ENCODE peak calls at places on chromosomes 4 and X, in six cellular contexts. W is CD8-positive, alpha-beta memory T cell; I is CD8-positive, alpha-beta T cell; Z is DMS153; F is HTR-8/SVneo; T is astrocyte of the spinal cord. A is an unnamed sample.

GRCh38 chrX:133685806-133686205 is 270.5 kb upstream of the GPC4 start:
- DNase-seq in W (no peak), I (no peak), Z (peak), F (no peak), T (no peak), A (no peak)

GRCh38 chr4:10730019-10730418 is 45.5 kb upstream of the CLNK start:
- DNase-seq in W (no peak), I (no peak), Z (no peak), F (no peak), T (no peak), A (no peak)

GRCh38 chr4:2296621-2297601 is 35.0 kb upstream of the MXD4 start:
- DNase-seq in W (no peak), I (no peak), Z (no peak), F (no peak), T (no peak), A (no peak)

GRCh38 chr4:119025916-119026661 is 109.5 kb upstream of the MYOZ2 start:
- DNase-seq in W (no peak), I (no peak), Z (no peak), F (no peak), T (peak), A (no peak)

GRCh38 chrX:145923376-145923775 is 105.7 kb downstream of the SLITRK2 start:
- DNase-seq in W (no peak), I (no peak), Z (no peak), F (no peak), T (no peak), A (no peak)

GRCh38 chr4:164536829-164537228 is 217.1 kb upstream of the SMIM31 start:
- DNase-seq in W (no peak), I (no peak), Z (no peak), F (peak), T (peak), A (peak)

GRCh38 chrX:68433981-68434299 is 645 bp upstream of the OPHN1 start:
- DNase-seq in W (no peak), I (no peak), Z (no peak), F (no peak), T (no peak), A (no peak)

GRCh38 chrX:133215017-133215416 is 3.1 kb downstream of the TFDP3 start:
- DNase-seq in W (no peak), I (no peak), Z (no peak), F (no peak), T (no peak), A (no peak)

GRCh38 chr4:94548571-94548970 is 96.8 kb downstream of the PDLIM5 start:
- DNase-seq in W (no peak), I (no peak), Z (no peak), F (peak), T (peak), A (no peak)

GRCh38 chr4:41177016-41177415 is 37.3 kb downstream of the APBB2 start:
- DNase-seq in W (no peak), I (no peak), Z (no peak), F (peak), T (peak), A (peak)

GRCh38 chr4:103012594-103012993 is 6.9 kb downstream of the SLC9B1 start:
- DNase-seq in W (no peak), I (no peak), Z (no peak), F (no peak), T (no peak), A (no peak)

GRCh38 chrX:65706041-65706828 is 38.8 kb downstream of the MSN start:
- DNase-seq in W (peak), I (no peak), Z (no peak), F (peak), T (peak), A (peak)

GRCh38 chr4:172813359-172813923 is 355.2 kb upstream of the GALNT7 start:
- DNase-seq in W (no peak), I (no peak), Z (no peak), F (no peak), T (peak), A (no peak)

GRCh38 chr4:386708-387105 is 49.1 kb downstream of the ZNF141 start:
- DNase-seq in W (no peak), I (no peak), Z (no peak), F (no peak), T (no peak), A (no peak)

GRCh38 chr4:176125063-176125462 is 59.4 kb downstream of the WDR17 start:
- DNase-seq in W (no peak), I (no peak), Z (no peak), F (no peak), T (no peak), A (no peak)

GRCh38 chr4:98909646-98910045 is 19.3 kb downstream of the EIF4E start:
- DNase-seq in W (no peak), I (no peak), Z (no peak), F (no peak), T (no peak), A (no peak)

GRCh38 chr4:6001965-6002833 is 16.0 kb downstream of the C4orf50 start:
- DNase-seq in W (no peak), I (no peak), Z (no peak), F (no peak), T (no peak), A (no peak)

GRCh38 chrX:37955273-37955672 is 51.1 kb upstream of the SYTL5 start:
- DNase-seq in W (no peak), I (no peak), Z (no peak), F (no peak), T (no peak), A (no peak)

GRCh38 chrX:123851010-123851409 is 8.8 kb upstream of the XIAP start:
- DNase-seq in W (no peak), I (no peak), Z (no peak), F (no peak), T (no peak), A (no peak)

GRCh38 chr4:139656614-139657486 is 8.8 kb upstream of the MGST2 start:
- DNase-seq in W (peak), I (no peak), Z (peak), F (peak), T (peak), A (no peak)

GRCh38 chr4:92121099-92121498 is 182.7 kb upstream of the GRID2 start:
- DNase-seq in W (no peak), I (no peak), Z (no peak), F (no peak), T (peak), A (no peak)

GRCh38 chr4:89410687-89411086 is 103.1 kb upstream of the GPRIN3 start:
- DNase-seq in W (no peak), I (no peak), Z (no peak), F (no peak), T (peak), A (no peak)

GRCh38 chr4:53932784-53933183 is 131.6 kb downstream of the CHIC2 start:
- DNase-seq in W (no peak), I (no peak), Z (no peak), F (no peak), T (peak), A (no peak)

GRCh38 chrX:120549483-120550452 is 11.0 kb downstream of the CUL4B start:
- DNase-seq in W (no peak), I (no peak), Z (no peak), F (peak), T (peak), A (peak)

A was measured in T1000.